ENCODE peak calls at places on chromosomes 4 and X, in four cellular contexts. L is WTC11, E is K562, V is HepG2. D is an unnamed sample.

GRCh38 chr4:2287594-2287915 is 25.6 kb upstream of the MXD4 start:
- DNase-seq in L (no peak), E (no peak), V (no peak), D (no peak)

GRCh38 chr4:113141901-113142346 is 92.5 kb downstream of the ANK2 start:
- DNase-seq in L (no peak), E (no peak), V (peak; percentile 98), D (no peak)

GRCh38 chrX:39008554-39008953 is 207.3 kb downstream of the MID1IP1 start:
- DNase-seq in L (no peak), E (no peak), V (no peak), D (no peak)

GRCh38 chr4:46886711-46887110 is 22.3 kb downstream of the COX7B2 start:
- DNase-seq in L (no peak), E (no peak), V (peak; percentile 1), D (no peak)

GRCh38 chrX:48835524-48836329 is at the start of gene PCSK1N:
- DNase-seq in L (peak; percentile 30), E (no peak), V (peak; percentile 88), D (peak; percentile 68)

GRCh38 chr4:1477045-1477905 is 71.0 kb upstream of the NKX1-1 start:
- DNase-seq in L (peak; percentile 8), E (no peak), V (no peak), D (no peak)

GRCh38 chr4:150593996-150594395 is 12.0 kb downstream of the MAB21L2 start:
- DNase-seq in L (no peak), E (no peak), V (no peak), D (no peak)

GRCh38 chr4:95141376-95141775 is 383.6 kb downstream of the BMPR1B start:
- DNase-seq in L (no peak), E (no peak), V (no peak), D (no peak)

GRCh38 chr4:108774809-108775530 is 12.1 kb upstream of the ETNPPL start:
- DNase-seq in L (no peak), E (no peak), V (no peak), D (no peak)

GRCh38 chr4:156538651-156539285 is 432.8 kb downstream of the PDGFC start:
- DNase-seq in L (no peak), E (no peak), V (no peak), D (no peak)

GRCh38 chrX:39645059-39645895 is 452.5 kb downstream of the BCOR start:
- DNase-seq in L (no peak), E (peak; percentile 28), V (no peak), D (no peak)

GRCh38 chr4:108540536-108540935 is 79.8 kb upstream of the RPL34 start:
- DNase-seq in L (no peak), E (no peak), V (no peak), D (no peak)

GRCh38 chr4:7777871-7778523 is 161.7 kb downstream of the AFAP1 start:
- DNase-seq in L (no peak), E (no peak), V (no peak), D (no peak)

GRCh38 chrX:51853251-51853650 is 40.2 kb upstream of the MAGED1 start:
- DNase-seq in L (no peak), E (no peak), V (no peak), D (no peak)

GRCh38 chr4:105619193-105619931 is 66.9 kb downstream of the ARHGEF38 start:
- DNase-seq in L (no peak), E (no peak), V (no peak), D (no peak)
- TF ChIP-seq ELF4 in L (no peak), E (no peak), V (no peak), D (no peak)

DNA sequence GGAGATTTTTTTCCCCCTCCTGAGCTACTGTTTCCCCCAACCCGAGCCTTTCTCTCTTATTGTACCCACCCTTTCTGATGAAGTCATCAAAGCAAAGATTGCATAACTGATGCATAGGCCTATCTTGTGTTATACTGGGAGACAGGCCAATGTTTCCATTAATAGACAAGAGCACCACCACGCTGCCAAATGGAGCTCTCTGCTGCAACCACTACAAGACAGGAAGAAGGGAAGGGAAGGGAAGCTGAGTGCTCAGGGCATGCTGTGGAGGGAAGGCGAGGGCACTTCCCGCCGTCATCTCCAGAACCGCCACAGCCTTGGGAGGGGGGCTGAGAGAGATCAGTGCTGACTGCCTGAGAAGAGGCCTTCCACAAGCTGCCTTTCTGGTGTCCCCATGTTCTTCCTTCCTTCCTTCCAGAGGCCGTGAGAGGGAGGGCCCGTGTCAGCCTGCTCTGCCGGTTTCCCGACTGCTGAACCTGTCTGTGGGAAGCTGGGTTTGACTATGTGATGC is 75.0 kb downstream of the MGST2 start:
- DNase-seq in L (no peak), E (no peak), V (peak; percentile 83), D (no peak)
- TF ChIP-seq ELF4 in L (no peak), E (no peak), V (no peak), D (no peak)

GRCh38 chrX:115233497-115234219 is at the start of gene LRCH2:
- DNase-seq in L (peak; percentile 39), E (no peak), V (no peak), D (peak; percentile 78)
- TF ChIP-seq ELF4 in L (no peak), E (no peak), V (no peak), D (no peak)

DNA sequence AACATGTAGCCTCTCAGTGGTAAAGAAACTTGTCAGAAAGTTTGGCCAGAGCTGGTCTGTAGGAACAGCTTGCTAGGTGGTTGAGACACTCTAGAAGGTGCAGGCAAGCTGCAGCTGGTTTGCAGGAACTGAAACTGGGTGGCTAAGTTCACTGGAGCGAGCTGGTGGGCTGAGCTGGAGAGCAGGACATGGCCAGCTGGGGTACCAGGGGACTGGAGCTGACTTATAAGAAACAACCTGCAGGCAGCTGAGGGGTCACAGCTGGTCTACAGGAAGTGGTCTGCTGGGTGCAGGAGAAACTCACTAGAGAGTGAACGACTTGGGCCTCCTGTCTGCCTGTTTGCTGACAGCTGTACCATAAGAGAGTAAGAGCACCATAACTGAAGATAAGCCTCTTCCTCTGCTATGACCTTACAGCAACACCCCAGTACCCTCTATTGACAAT is 157.1 kb upstream of the LNX1 start:
- DNase-seq in L (no peak), E (no peak), V (no peak), D (no peak)
- TF ChIP-seq ELF4 in L (no peak), E (no peak), V (no peak), D (no peak)

D was measured in HEK293T.